ENCODE peak calls at places on chromosomes 3 and 15, in seven cellular contexts. Z, J, Q, I, U, Y and O are unnamed samples.

GRCh38 chr3:157502916-157503620 is at the start of gene VEPH1:
- DNase-seq in Y (no peak), J (no peak), Q (no peak), I (peak; percentile 10), U (no peak), Z (no peak), O (peak; percentile 43)

GRCh38 chr3:86890997-86891396 is 100.0 kb downstream of the VGLL3 start:
- DNase-seq in Q (no peak), Z (no peak), J (no peak), Y (no peak), I (no peak), U (no peak), O (peak; percentile 78)

GRCh38 chr15:64775551-64776401 is at the start of gene RBPMS2:
- DNase-seq in Y (peak; percentile 72), Z (peak; percentile 37), J (no peak), U (no peak), I (peak; percentile 90), Q (no peak), O (peak; percentile 66)

GRCh38 chr3:77001071-77001470 is 38.8 kb upstream of the ROBO2 start:
- DNase-seq in Y (no peak), U (no peak), I (no peak), J (no peak), Z (no peak), Q (no peak), O (no peak)

GRCh38 chr15:78637776-78638435 is 3.1 kb downstream of the CHRNB4 start:
- DNase-seq in I (no peak), U (no peak), Y (no peak), Z (no peak), Q (no peak), J (no peak), O (no peak)

GRCh38 chr3:71241981-71242552 is 341.5 kb downstream of the FOXP1 start:
- DNase-seq in I (no peak), Z (no peak), Y (no peak), Q (no peak), J (no peak), U (no peak), O (no peak)

GRCh38 chr15:38683382-38684242 is 119.0 kb upstream of the RASGRP1 start:
- DNase-seq in Q (peak; percentile 27), Y (peak; percentile 35), I (peak; percentile 43), J (no peak), Z (peak; percentile 35), U (peak; percentile 27), O (peak; percentile 67)

GRCh38 chr15:49082960-49083359 is 36.7 kb upstream of the SECISBP2L start:
- DNase-seq in Q (no peak), I (no peak), J (no peak), Y (no peak), U (no peak), Z (no peak), O (no peak)

GRCh38 chr15:31265871-31266711 is 60.5 kb upstream of the KLF13 start:
- DNase-seq in Y (no peak), I (peak; percentile 52), Z (no peak), Q (no peak), J (peak; percentile 86), U (no peak), O (no peak)

GRCh38 chr3:197734667-197735318 is 1.9 kb downstream of the RUBCN start:
- DNase-seq in Z (no peak), Y (no peak), Q (no peak), U (no peak), J (peak; percentile 90), I (no peak), O (no peak)

GRCh38 chr3:31027191-31027761 is 132.8 kb upstream of the GADL1 start:
- DNase-seq in Z (no peak), Y (no peak), U (no peak), I (no peak), J (no peak), Q (no peak), O (no peak)

GRCh38 chr3:71893120-71893519 is 108.2 kb upstream of the PROK2 start:
- DNase-seq in J (no peak), Q (no peak), I (peak; percentile 39), Y (no peak), U (no peak), Z (no peak), O (no peak)

GRCh38 chr15:66238318-66238717 is 15.2 kb downstream of the MEGF11 start:
- DNase-seq in I (no peak), Q (no peak), Y (no peak), Z (no peak), J (no peak), U (no peak), O (peak; percentile 60)

GRCh38 chr3:84958495-84959469 is at the start of gene CADM2:
- DNase-seq in J (no peak), Y (peak; percentile 91), I (peak; percentile 97), Q (peak; percentile 76), Z (peak; percentile 92), U (no peak), O (peak; percentile 99)

GRCh38 chr15:45650889-45651525 is 16.2 kb downstream of the SQOR start:
- DNase-seq in Z (no peak), J (no peak), I (no peak), Y (no peak), U (no peak), Q (no peak), O (no peak)

GRCh38 chr3:12890610-12891390 is 49.4 kb upstream of the RPL32 start:
- DNase-seq in U (no peak), I (no peak), Q (no peak), Y (no peak), Z (no peak), J (no peak), O (no peak)

GRCh38 chr15:88940110-88940675 is 27.0 kb upstream of the MFGE8 start:
- DNase-seq in J (no peak), Y (no peak), I (no peak), Z (no peak), U (no peak), Q (no peak), O (no peak)

GRCh38 chr3:143418391-143418790 is 298.8 kb downstream of the CHST2 start:
- DNase-seq in U (no peak), I (no peak), Z (no peak), Q (no peak), J (no peak), Y (no peak), O (no peak)

GRCh38 chr15:68823561-68823960 is 2.9 kb upstream of the ANP32A start:
- DNase-seq in Y (no peak), U (no peak), Q (no peak), J (no peak), I (no peak), Z (no peak), O (peak; percentile 57)

GRCh38 chr3:71680588-71680987 is 44.6 kb downstream of the EIF4E3 start:
- DNase-seq in I (no peak), Q (no peak), J (no peak), Z (no peak), Y (no peak), U (no peak), O (no peak)

DNA sequence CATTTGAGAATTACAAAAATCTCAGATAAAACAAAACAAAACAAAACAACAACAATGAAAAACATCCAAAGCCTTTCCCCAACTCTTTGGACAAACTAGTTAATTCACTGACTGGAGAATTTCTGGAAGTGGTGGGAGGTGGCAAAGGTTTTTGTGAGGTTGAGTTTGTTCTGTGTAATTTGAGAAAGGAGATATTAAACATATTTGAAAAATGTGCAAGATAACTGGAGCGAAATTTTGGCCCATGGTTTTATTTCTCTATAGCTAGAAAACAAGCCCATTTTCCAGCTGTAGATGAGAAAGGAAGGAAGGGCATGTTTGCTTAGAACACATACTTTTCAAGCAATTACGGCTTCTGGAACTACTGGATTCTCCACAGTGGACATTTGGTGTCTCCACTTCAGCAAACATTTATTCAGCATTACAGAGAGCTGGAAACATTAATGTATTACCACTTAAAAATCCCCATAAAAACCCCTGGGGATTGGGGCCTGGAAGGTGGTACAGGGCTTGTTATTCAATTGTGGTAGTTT is 135.7 kb downstream of the THSD4 start:
- DNase-seq in J (no peak), U (no peak), Q (no peak), I (peak; percentile 10), Z (no peak), Y (no peak), O (no peak)
- TF ChIP-seq REST in J (no peak), U (no peak), Q (no peak), I (no peak), Z (no peak), Y (no peak), O (no peak)

GRCh38 chr3:24663406-24663805 is 168.8 kb upstream of the THRB start:
- DNase-seq in Q (no peak), Z (no peak), U (no peak), J (no peak), I (no peak), Y (no peak), O (peak; percentile 19)
- TF ChIP-seq CTCF in Q (no peak), Z (no peak), U (no peak), J (no peak), I (no peak), Y (peak; percentile 48), O (peak; percentile 41)

GRCh38 chr3:186483611-186484340 is 60.4 kb downstream of the CRYGS start:
- DNase-seq in Q (no peak), I (no peak), U (no peak), J (no peak), Z (no peak), Y (no peak), O (no peak)

GRCh38 chr3:186481526-186481925 is 62.7 kb downstream of the CRYGS start:
- DNase-seq in Y (no peak), Q (no peak), Z (no peak), J (no peak), U (no peak), I (no peak), O (no peak)

GRCh38 chr3:186487819-186488218 is 56.4 kb downstream of the CRYGS start:
- DNase-seq in J (no peak), I (no peak), Q (no peak), Z (no peak), U (no peak), Y (no peak), O (peak; percentile 31)

GRCh38 chr3:186489507-186489906 is 54.7 kb downstream of the CRYGS start:
- DNase-seq in Z (no peak), Y (no peak), J (no peak), U (no peak), Q (no peak), I (no peak), O (no peak)

DNA sequence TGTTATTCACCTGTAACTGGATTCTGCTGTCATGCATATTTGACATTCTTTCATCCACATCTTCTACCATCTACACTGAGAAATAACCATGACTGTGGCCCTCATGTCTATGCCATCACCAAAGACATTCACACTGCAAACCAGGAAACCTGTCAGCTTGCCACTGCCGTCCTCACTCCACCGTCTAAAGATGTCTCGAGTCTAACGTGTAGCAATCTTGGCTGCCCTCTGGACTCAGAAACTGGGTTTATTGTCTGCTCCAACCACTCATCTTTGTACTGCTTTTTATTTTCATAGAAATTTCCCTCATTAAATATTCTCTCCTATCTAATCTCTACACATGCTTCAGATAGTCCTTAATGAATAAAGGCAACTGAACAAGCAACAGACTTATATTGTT is 57.1 kb downstream of the CRYGS start:
- DNase-seq in Y (no peak), I (no peak), U (no peak), J (no peak), Q (no peak), Z (no peak), O (no peak)
- H3K4me2 ChIP-seq in Y (no peak overlapping the region), I (no peak overlapping the region), U (no peak overlapping the region), J (no peak overlapping the region), Q (no peak overlapping the region), Z (no peak overlapping the region), O (no peak overlapping the region)

DNA sequence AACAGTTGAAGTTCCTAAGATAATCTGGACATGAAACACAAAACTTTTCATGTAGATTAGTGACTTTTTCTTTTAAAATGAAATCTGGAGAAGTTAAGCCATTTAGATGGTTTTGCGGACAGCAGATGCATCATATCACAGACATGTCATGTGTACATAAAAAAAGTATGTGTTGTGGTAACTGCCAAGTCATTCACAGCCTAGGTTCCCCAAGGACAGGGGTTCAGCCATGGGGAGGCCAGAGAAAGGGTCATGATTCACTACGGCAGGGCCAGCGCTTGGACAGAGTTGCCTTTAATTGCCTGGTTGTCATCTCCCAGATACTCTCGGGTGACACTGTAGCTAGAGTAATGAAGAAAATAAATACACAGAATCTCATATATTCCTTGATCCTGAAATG is 163.2 kb downstream of the PDZRN3 start:
- DNase-seq in Y (no peak), U (no peak), J (no peak), I (no peak), Z (no peak), Q (no peak), O (no peak)
- TF ChIP-seq REST in Y (no peak), U (no peak), J (no peak), I (no peak), Z (no peak), Q (no peak), O (no peak)